ENCODE peak calls at places on chromosomes 3 and 15, in nine cellular contexts. A is cardiac septum; J is NCI-H446; B is CD4-positive, CD25-positive, alpha-beta regulatory T cell; P is DMS153; N is activated T-cell treated with anti-CD3 and anti-CD28 coated beads, Interleukin-2, amount 50 U/mL, for 1 hour; Y is left colon; D is stimulated activated CD8-positive, alpha-beta memory T cell treated with anti-CD3 and anti-CD28 coated beads, Interleukin-12 subunit alpha, Interleukin-12 subunit beta, amount 100 ng/mL, for 1 hour; G is thoracic aorta. K is an unnamed sample.

GRCh38 chr15:48205981-48206380 is at the start of gene SLC12A1:
- DNase-seq in A (no peak), J (no peak), B (no peak), P (no peak), N (no peak), Y (no peak), D (no peak), G (no peak), K (no peak)

GRCh38 chr15:66734961-66735908 is 33.2 kb downstream of the SMAD6 start:
- DNase-seq in A (no peak), J (no peak), B (no peak), P (no peak), N (no peak), Y (no peak), D (no peak), G (no peak), K (no peak)

GRCh38 chr3:23440416-23441294 is 237.5 kb downstream of the UBE2E2 start:
- DNase-seq in A (no peak), J (no peak), B (no peak), P (no peak), N (no peak), Y (no peak), D (no peak), G (no peak), K (no peak)

GRCh38 chr15:56866798-56867197 is 51.6 kb upstream of the TCF12 start:
- DNase-seq in A (no peak), J (no peak), B (no peak), P (no peak), N (no peak), Y (no peak), D (no peak), G (no peak), K (no peak)

GRCh38 chr15:76057332-76058000 is 2.3 kb upstream of the TMEM266 start:
- DNase-seq in A (no peak), J (peak), B (peak), P (no peak), N (no peak), Y (peak), D (no peak), G (no peak), K (no peak)

GRCh38 chr3:43423142-43423541 is 136.8 kb downstream of the SNRK start:
- DNase-seq in A (no peak), J (peak), B (no peak), P (peak), N (no peak), Y (peak), D (no peak), G (peak), K (no peak)

GRCh38 chr3:72335458-72336050 is 512.7 kb downstream of the SHQ1 start:
- DNase-seq in A (no peak), J (no peak), B (no peak), P (no peak), N (no peak), Y (no peak), D (no peak), G (no peak), K (no peak)

GRCh38 chr3:41297750-41298149 is 98.4 kb downstream of the CTNNB1 start:
- DNase-seq in A (no peak), J (no peak), B (no peak), P (no peak), N (no peak), Y (no peak), D (no peak), G (no peak), K (no peak)

GRCh38 chr3:125043599-125044151 is 12.1 kb downstream of the HEG1 start:
- DNase-seq in A (no peak), J (no peak), B (no peak), P (peak), N (no peak), Y (peak), D (no peak), G (no peak), K (peak)

GRCh38 chr3:165070682-165071081 is 7.6 kb downstream of the SI start:
- DNase-seq in A (no peak), J (no peak), B (no peak), P (no peak), N (no peak), Y (no peak), D (no peak), G (no peak), K (no peak)

K was measured in mucosa of descending colon.